ENCODE peak calls at places on chromosome 4, in nine cellular contexts. One of them, this sample, is unnamed.

GRCh38 chr4:152999376-153000067 is 63.4 kb downstream of the FHDC1 start:
- DNase-seq in PC-3: no peak
- DNase-seq in brain microvascular endothelial cell: no peak
- DNase-seq in HFF-Myc: no peak
- DNase-seq in CD4-positive, alpha-beta T cell: no peak
- DNase-seq in BJ: no peak
- DNase-seq in GM20000: no peak
- DNase-seq in neural crest cell: no peak
- DNase-seq in BE2C: no peak
- DNase-seq in this sample: no peak

GRCh38 chr4:176409627-176410026 is 89.9 kb downstream of the SPCS3 start:
- DNase-seq in PC-3: no peak
- DNase-seq in brain microvascular endothelial cell: no peak
- DNase-seq in HFF-Myc: no peak
- DNase-seq in CD4-positive, alpha-beta T cell: no peak
- DNase-seq in BJ: no peak
- DNase-seq in GM20000: no peak
- DNase-seq in neural crest cell: no peak
- DNase-seq in BE2C: no peak
- DNase-seq in this sample: no peak

GRCh38 chr4:88659061-88659889 is 38.4 kb downstream of the NAP1L5 start:
- DNase-seq in PC-3: peak
- DNase-seq in brain microvascular endothelial cell: peak
- DNase-seq in HFF-Myc: peak
- DNase-seq in CD4-positive, alpha-beta T cell: peak
- DNase-seq in BJ: no peak
- DNase-seq in GM20000: peak
- DNase-seq in neural crest cell: no peak
- DNase-seq in BE2C: peak
- DNase-seq in this sample: no peak

GRCh38 chr4:98151145-98151929 is 8.1 kb upstream of the STPG2 start:
- DNase-seq in PC-3: no peak
- DNase-seq in brain microvascular endothelial cell: no peak
- DNase-seq in HFF-Myc: no peak
- DNase-seq in CD4-positive, alpha-beta T cell: no peak
- DNase-seq in BJ: no peak
- DNase-seq in GM20000: no peak
- DNase-seq in neural crest cell: no peak
- DNase-seq in BE2C: no peak
- DNase-seq in this sample: no peak

GRCh38 chr4:151641167-151641566 is 119.6 kb downstream of the GATB start:
- DNase-seq in PC-3: peak
- DNase-seq in brain microvascular endothelial cell: peak
- DNase-seq in HFF-Myc: no peak
- DNase-seq in CD4-positive, alpha-beta T cell: no peak
- DNase-seq in BJ: peak
- DNase-seq in GM20000: no peak
- DNase-seq in neural crest cell: no peak
- DNase-seq in BE2C: no peak
- DNase-seq in this sample: no peak

GRCh38 chr4:41360214-41360910 is 103.6 kb downstream of the UCHL1 start:
- DNase-seq in PC-3: peak
- DNase-seq in brain microvascular endothelial cell: no peak
- DNase-seq in HFF-Myc: no peak
- DNase-seq in CD4-positive, alpha-beta T cell: no peak
- DNase-seq in BJ: no peak
- DNase-seq in GM20000: peak
- DNase-seq in neural crest cell: peak
- DNase-seq in BE2C: peak
- DNase-seq in this sample: no peak

GRCh38 chr4:75030649-75031235 is 97.8 kb downstream of the PARM1 start:
- DNase-seq in PC-3: no peak
- DNase-seq in brain microvascular endothelial cell: no peak
- DNase-seq in HFF-Myc: no peak
- DNase-seq in CD4-positive, alpha-beta T cell: no peak
- DNase-seq in BJ: no peak
- DNase-seq in GM20000: no peak
- DNase-seq in neural crest cell: no peak
- DNase-seq in BE2C: no peak
- DNase-seq in this sample: no peak

GRCh38 chr4:173040200-173040599 is 128.4 kb upstream of the GALNT7 start:
- DNase-seq in PC-3: peak
- DNase-seq in brain microvascular endothelial cell: no peak
- DNase-seq in HFF-Myc: no peak
- DNase-seq in CD4-positive, alpha-beta T cell: no peak
- DNase-seq in BJ: no peak
- DNase-seq in GM20000: no peak
- DNase-seq in neural crest cell: no peak
- DNase-seq in BE2C: no peak
- DNase-seq in this sample: no peak

GRCh38 chr4:162061214-162061613 is 102.6 kb downstream of the FSTL5 start:
- DNase-seq in PC-3: no peak
- DNase-seq in brain microvascular endothelial cell: peak
- DNase-seq in HFF-Myc: no peak
- DNase-seq in CD4-positive, alpha-beta T cell: no peak
- DNase-seq in BJ: no peak
- DNase-seq in GM20000: no peak
- DNase-seq in neural crest cell: no peak
- DNase-seq in BE2C: no peak
- DNase-seq in this sample: no peak

GRCh38 chr4:67776746-67777145 is 22.6 kb upstream of the GNRHR start:
- DNase-seq in PC-3: no peak
- DNase-seq in brain microvascular endothelial cell: no peak
- DNase-seq in HFF-Myc: no peak
- DNase-seq in CD4-positive, alpha-beta T cell: no peak
- DNase-seq in BJ: no peak
- DNase-seq in GM20000: no peak
- DNase-seq in neural crest cell: no peak
- DNase-seq in BE2C: no peak
- DNase-seq in this sample: no peak

GRCh38 chr4:149120331-149121014 is 678.3 kb upstream of the NR3C2 start:
- DNase-seq in PC-3: no peak
- DNase-seq in brain microvascular endothelial cell: peak
- DNase-seq in HFF-Myc: no peak
- DNase-seq in CD4-positive, alpha-beta T cell: no peak
- DNase-seq in BJ: no peak
- DNase-seq in GM20000: no peak
- DNase-seq in neural crest cell: no peak
- DNase-seq in BE2C: no peak
- DNase-seq in this sample: no peak

GRCh38 chr4:165737309-165737972 is 135.6 kb upstream of the TLL1 start:
- DNase-seq in PC-3: peak
- DNase-seq in brain microvascular endothelial cell: no peak
- DNase-seq in HFF-Myc: no peak
- DNase-seq in CD4-positive, alpha-beta T cell: no peak
- DNase-seq in BJ: no peak
- DNase-seq in GM20000: no peak
- DNase-seq in neural crest cell: no peak
- DNase-seq in BE2C: no peak
- DNase-seq in this sample: no peak

GRCh38 chr4:108556588-108557200 is 63.7 kb upstream of the RPL34 start:
- DNase-seq in PC-3: no peak
- DNase-seq in brain microvascular endothelial cell: no peak
- DNase-seq in HFF-Myc: no peak
- DNase-seq in CD4-positive, alpha-beta T cell: no peak
- DNase-seq in BJ: no peak
- DNase-seq in GM20000: no peak
- DNase-seq in neural crest cell: no peak
- DNase-seq in BE2C: no peak
- DNase-seq in this sample: no peak

GRCh38 chr4:17577660-17578481 is 873 bp downstream of the LAP3 start:
- DNase-seq in PC-3: peak
- DNase-seq in brain microvascular endothelial cell: peak
- DNase-seq in HFF-Myc: no peak
- DNase-seq in CD4-positive, alpha-beta T cell: peak
- DNase-seq in BJ: no peak
- DNase-seq in GM20000: peak
- DNase-seq in neural crest cell: no peak
- DNase-seq in BE2C: peak
- DNase-seq in this sample: no peak

GRCh38 chr4:23970193-23970850 is 80.5 kb upstream of the PPARGC1A start:
- DNase-seq in PC-3: no peak
- DNase-seq in brain microvascular endothelial cell: no peak
- DNase-seq in HFF-Myc: no peak
- DNase-seq in CD4-positive, alpha-beta T cell: no peak
- DNase-seq in BJ: no peak
- DNase-seq in GM20000: no peak
- DNase-seq in neural crest cell: no peak
- DNase-seq in BE2C: no peak
- DNase-seq in this sample: no peak

GRCh38 chr4:23969635-23970034 is 79.8 kb upstream of the PPARGC1A start:
- DNase-seq in PC-3: no peak
- DNase-seq in brain microvascular endothelial cell: no peak
- DNase-seq in HFF-Myc: no peak
- DNase-seq in CD4-positive, alpha-beta T cell: no peak
- DNase-seq in BJ: no peak
- DNase-seq in GM20000: no peak
- DNase-seq in neural crest cell: no peak
- DNase-seq in BE2C: no peak
- DNase-seq in this sample: no peak

GRCh38 chr4:23962462-23962861 is 72.6 kb upstream of the PPARGC1A start:
- DNase-seq in PC-3: no peak
- DNase-seq in brain microvascular endothelial cell: no peak
- DNase-seq in HFF-Myc: no peak
- DNase-seq in CD4-positive, alpha-beta T cell: no peak
- DNase-seq in BJ: no peak
- DNase-seq in GM20000: no peak
- DNase-seq in neural crest cell: no peak
- DNase-seq in BE2C: no peak
- DNase-seq in this sample: no peak

GRCh38 chr4:23967281-23967680 is 77.4 kb upstream of the PPARGC1A start:
- DNase-seq in PC-3: no peak
- DNase-seq in brain microvascular endothelial cell: no peak
- DNase-seq in HFF-Myc: no peak
- DNase-seq in CD4-positive, alpha-beta T cell: no peak
- DNase-seq in BJ: no peak
- DNase-seq in GM20000: no peak
- DNase-seq in neural crest cell: no peak
- DNase-seq in BE2C: no peak
- DNase-seq in this sample: no peak

DNA sequence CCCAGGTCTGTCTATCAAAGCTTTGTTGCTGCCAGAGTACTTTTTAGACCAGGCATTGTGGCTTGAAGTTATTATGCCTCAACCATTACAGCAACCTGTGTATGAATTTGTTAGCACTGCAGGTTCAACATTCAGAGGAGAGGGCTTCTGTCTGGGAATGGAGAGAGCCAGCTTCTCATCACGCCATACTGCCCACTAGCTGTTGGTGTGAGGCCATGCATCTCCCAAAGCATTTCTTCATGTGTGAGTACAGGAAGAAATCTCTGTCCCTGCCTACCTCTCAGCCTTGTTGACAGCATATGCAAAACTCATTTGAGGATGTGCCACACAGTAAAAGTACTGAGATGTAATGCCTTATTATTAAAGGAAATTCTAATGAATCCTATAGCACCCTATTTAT is 76.9 kb upstream of the PPARGC1A start:
- DNase-seq in PC-3: no peak
- DNase-seq in brain microvascular endothelial cell: no peak
- DNase-seq in HFF-Myc: no peak
- DNase-seq in CD4-positive, alpha-beta T cell: no peak
- DNase-seq in BJ: no peak
- DNase-seq in GM20000: no peak
- DNase-seq in neural crest cell: no peak
- DNase-seq in BE2C: peak
- DNase-seq in this sample: no peak
- TF ChIP-seq CTCF in PC-3: peak
- TF ChIP-seq CTCF in brain microvascular endothelial cell: peak
- TF ChIP-seq CTCF in HFF-Myc: peak
- TF ChIP-seq CTCF in CD4-positive, alpha-beta T cell: no peak
- TF ChIP-seq CTCF in BJ: peak
- TF ChIP-seq CTCF in GM20000: peak
- TF ChIP-seq CTCF in neural crest cell: peak
- TF ChIP-seq CTCF in BE2C: peak
- TF ChIP-seq CTCF in this sample: no peak

GRCh38 chr4:87220094-87220831 is at the start of gene KLHL8:
- DNase-seq in PC-3: peak
- DNase-seq in brain microvascular endothelial cell: peak
- DNase-seq in HFF-Myc: peak
- DNase-seq in CD4-positive, alpha-beta T cell: peak
- DNase-seq in BJ: no peak
- DNase-seq in GM20000: peak
- DNase-seq in neural crest cell: peak
- DNase-seq in BE2C: peak
- DNase-seq in this sample: peak
- TF ChIP-seq CTCF in PC-3: no peak
- TF ChIP-seq CTCF in brain microvascular endothelial cell: peak
- TF ChIP-seq CTCF in HFF-Myc: no peak
- TF ChIP-seq CTCF in CD4-positive, alpha-beta T cell: no peak
- TF ChIP-seq CTCF in BJ: peak
- TF ChIP-seq CTCF in GM20000: no peak
- TF ChIP-seq CTCF in neural crest cell: no peak
- TF ChIP-seq CTCF in BE2C: peak
- TF ChIP-seq CTCF in this sample: no peak

GRCh38 chr4:101157415-101158135 is 189.8 kb downstream of the PPP3CA start:
- DNase-seq in PC-3: no peak
- DNase-seq in brain microvascular endothelial cell: no peak
- DNase-seq in HFF-Myc: no peak
- DNase-seq in CD4-positive, alpha-beta T cell: no peak
- DNase-seq in BJ: no peak
- DNase-seq in GM20000: no peak
- DNase-seq in neural crest cell: no peak
- DNase-seq in BE2C: no peak
- DNase-seq in this sample: no peak

GRCh38 chr4:101158136-101158485 is 189.2 kb downstream of the PPP3CA start:
- DNase-seq in PC-3: no peak
- DNase-seq in brain microvascular endothelial cell: no peak
- DNase-seq in HFF-Myc: no peak
- DNase-seq in CD4-positive, alpha-beta T cell: no peak
- DNase-seq in BJ: no peak
- DNase-seq in GM20000: no peak
- DNase-seq in neural crest cell: no peak
- DNase-seq in BE2C: peak
- DNase-seq in this sample: no peak

GRCh38 chr4:101155859-101156430 is 191.4 kb downstream of the PPP3CA start:
- DNase-seq in PC-3: no peak
- DNase-seq in brain microvascular endothelial cell: no peak
- DNase-seq in HFF-Myc: no peak
- DNase-seq in CD4-positive, alpha-beta T cell: no peak
- DNase-seq in BJ: no peak
- DNase-seq in GM20000: no peak
- DNase-seq in neural crest cell: no peak
- DNase-seq in BE2C: no peak
- DNase-seq in this sample: no peak

GRCh38 chr4:101155368-101155767 is 192.0 kb downstream of the PPP3CA start:
- DNase-seq in PC-3: peak
- DNase-seq in brain microvascular endothelial cell: no peak
- DNase-seq in HFF-Myc: peak
- DNase-seq in CD4-positive, alpha-beta T cell: no peak
- DNase-seq in BJ: peak
- DNase-seq in GM20000: no peak
- DNase-seq in neural crest cell: no peak
- DNase-seq in BE2C: no peak
- DNase-seq in this sample: no peak

GRCh38 chr4:101156619-101157310 is 190.6 kb downstream of the PPP3CA start:
- DNase-seq in PC-3: no peak
- DNase-seq in brain microvascular endothelial cell: no peak
- DNase-seq in HFF-Myc: no peak
- DNase-seq in CD4-positive, alpha-beta T cell: no peak
- DNase-seq in BJ: no peak
- DNase-seq in GM20000: no peak
- DNase-seq in neural crest cell: no peak
- DNase-seq in BE2C: no peak
- DNase-seq in this sample: no peak
- TF ChIP-seq CTCF in PC-3: no peak
- TF ChIP-seq CTCF in brain microvascular endothelial cell: no peak
- TF ChIP-seq CTCF in HFF-Myc: no peak
- TF ChIP-seq CTCF in CD4-positive, alpha-beta T cell: no peak
- TF ChIP-seq CTCF in BJ: no peak
- TF ChIP-seq CTCF in GM20000: no peak
- TF ChIP-seq CTCF in neural crest cell: no peak
- TF ChIP-seq CTCF in BE2C: no peak
- TF ChIP-seq CTCF in this sample: no peak

GRCh38 chr4:112910109-112910736 is 139.2 kb upstream of the ANK2 start:
- DNase-seq in PC-3: peak
- DNase-seq in brain microvascular endothelial cell: peak
- DNase-seq in HFF-Myc: peak
- DNase-seq in CD4-positive, alpha-beta T cell: no peak
- DNase-seq in BJ: no peak
- DNase-seq in GM20000: no peak
- DNase-seq in neural crest cell: no peak
- DNase-seq in BE2C: peak
- DNase-seq in this sample: no peak
- TF ChIP-seq CTCF in PC-3: no peak
- TF ChIP-seq CTCF in brain microvascular endothelial cell: peak
- TF ChIP-seq CTCF in HFF-Myc: no peak
- TF ChIP-seq CTCF in CD4-positive, alpha-beta T cell: no peak
- TF ChIP-seq CTCF in BJ: peak
- TF ChIP-seq CTCF in GM20000: no peak
- TF ChIP-seq CTCF in neural crest cell: no peak
- TF ChIP-seq CTCF in BE2C: peak
- TF ChIP-seq CTCF in this sample: no peak